ENCODE peak calls at places on chromosomes 3 and 15, in six cellular contexts. One of them, this sample, is unnamed.

GRCh38 chr3:76585794-76586392 is 454.0 kb upstream of the ROBO2 start:
- DNase-seq in osteocyte: no peak
- DNase-seq in body of pancreas: no peak
- DNase-seq in mucosa of descending colon: no peak
- DNase-seq in AG09319: no peak
- DNase-seq in A549: peak; percentile 2
- DNase-seq in this sample: no peak

GRCh38 chr15:73571346-73571745 is 61.8 kb downstream of the NPTN start:
- DNase-seq in body of pancreas: peak; percentile 23
- DNase-seq in osteocyte: no peak
- DNase-seq in mucosa of descending colon: peak; percentile 45
- DNase-seq in AG09319: no peak
- DNase-seq in A549: no peak
- DNase-seq in this sample: no peak

GRCh38 chr3:56788506-56788905 is 13.2 kb downstream of the ARHGEF3 start:
- DNase-seq in body of pancreas: no peak
- DNase-seq in mucosa of descending colon: no peak
- DNase-seq in AG09319: no peak
- DNase-seq in osteocyte: no peak
- DNase-seq in A549: no peak
- DNase-seq in this sample: no peak

GRCh38 chr3:153257673-153258351 is 95.8 kb downstream of the RAP2B start:
- DNase-seq in A549: no peak
- DNase-seq in mucosa of descending colon: no peak
- DNase-seq in body of pancreas: no peak
- DNase-seq in AG09319: no peak
- DNase-seq in osteocyte: no peak
- DNase-seq in this sample: no peak

GRCh38 chr3:100737334-100737733 is 28.0 kb downstream of the TFG start:
- DNase-seq in body of pancreas: no peak
- DNase-seq in osteocyte: no peak
- DNase-seq in mucosa of descending colon: no peak
- DNase-seq in A549: peak; percentile 17
- DNase-seq in AG09319: no peak
- DNase-seq in this sample: no peak

GRCh38 chr3:153313307-153313945 is 151.4 kb downstream of the RAP2B start:
- DNase-seq in body of pancreas: no peak
- DNase-seq in AG09319: no peak
- DNase-seq in osteocyte: no peak
- DNase-seq in A549: no peak
- DNase-seq in mucosa of descending colon: no peak
- DNase-seq in this sample: no peak

GRCh38 chr15:33031324-33031736 is 163.2 kb downstream of the FMN1 start:
- DNase-seq in body of pancreas: peak; percentile 33
- DNase-seq in mucosa of descending colon: no peak
- DNase-seq in osteocyte: no peak
- DNase-seq in A549: no peak
- DNase-seq in AG09319: no peak
- DNase-seq in this sample: no peak

GRCh38 chr3:75220932-75221331 is 443.2 kb upstream of the FRG2C start:
- DNase-seq in AG09319: no peak
- DNase-seq in mucosa of descending colon: no peak
- DNase-seq in body of pancreas: no peak
- DNase-seq in A549: no peak
- DNase-seq in osteocyte: no peak
- DNase-seq in this sample: no peak

GRCh38 chr15:99343836-99344551 is 92.7 kb downstream of the LRRC28 start:
- DNase-seq in osteocyte: no peak
- DNase-seq in AG09319: no peak
- DNase-seq in body of pancreas: no peak
- DNase-seq in A549: no peak
- DNase-seq in mucosa of descending colon: peak; percentile 46
- DNase-seq in this sample: no peak

GRCh38 chr3:33900809-33901505 is 102.5 kb downstream of the PDCD6IP start:
- DNase-seq in osteocyte: no peak
- DNase-seq in AG09319: no peak
- DNase-seq in body of pancreas: no peak
- DNase-seq in mucosa of descending colon: no peak
- DNase-seq in A549: no peak
- DNase-seq in this sample: no peak

GRCh38 chr3:40267940-40268707 is 41.4 kb upstream of the EIF1B start:
- DNase-seq in body of pancreas: no peak
- DNase-seq in A549: no peak
- DNase-seq in AG09319: peak; percentile 12
- DNase-seq in osteocyte: no peak
- DNase-seq in mucosa of descending colon: no peak
- DNase-seq in this sample: no peak

GRCh38 chr3:13972679-13973379 is 93.0 kb upstream of the WNT7A start:
- DNase-seq in body of pancreas: no peak
- DNase-seq in A549: no peak
- DNase-seq in AG09319: no peak
- DNase-seq in osteocyte: no peak
- DNase-seq in mucosa of descending colon: no peak
- DNase-seq in this sample: no peak

GRCh38 chr15:91553455-91553854 is 300.1 kb upstream of the SLCO3A1 start:
- DNase-seq in A549: no peak
- DNase-seq in osteocyte: no peak
- DNase-seq in body of pancreas: no peak
- DNase-seq in mucosa of descending colon: no peak
- DNase-seq in AG09319: no peak
- DNase-seq in this sample: no peak

GRCh38 chr3:67986703-67987102 is 332.3 kb upstream of the SUCLG2 start:
- DNase-seq in AG09319: no peak
- DNase-seq in A549: no peak
- DNase-seq in mucosa of descending colon: no peak
- DNase-seq in osteocyte: no peak
- DNase-seq in body of pancreas: no peak
- DNase-seq in this sample: no peak

GRCh38 chr3:125478321-125478720 is 41.7 kb downstream of the SNX4 start:
- DNase-seq in osteocyte: no peak
- DNase-seq in A549: no peak
- DNase-seq in AG09319: no peak
- DNase-seq in body of pancreas: no peak
- DNase-seq in mucosa of descending colon: no peak
- DNase-seq in this sample: no peak

GRCh38 chr15:56776839-56777238 is 43.5 kb upstream of the ZNF280D start:
- DNase-seq in osteocyte: no peak
- DNase-seq in AG09319: no peak
- DNase-seq in A549: no peak
- DNase-seq in mucosa of descending colon: no peak
- DNase-seq in body of pancreas: no peak
- DNase-seq in this sample: no peak

GRCh38 chr3:9405756-9406155 is 8.3 kb downstream of the SETD5 start:
- DNase-seq in A549: no peak
- DNase-seq in mucosa of descending colon: no peak
- DNase-seq in body of pancreas: no peak
- DNase-seq in AG09319: no peak
- DNase-seq in osteocyte: no peak
- DNase-seq in this sample: no peak

GRCh38 chr15:50116477-50116876 is 2.6 kb downstream of the ATP8B4 start:
- DNase-seq in body of pancreas: peak; percentile 25
- DNase-seq in AG09319: no peak
- DNase-seq in mucosa of descending colon: no peak
- DNase-seq in osteocyte: no peak
- DNase-seq in A549: peak; percentile 17
- DNase-seq in this sample: no peak

GRCh38 chr3:36713904-36714303 is 50.4 kb downstream of the DCLK3 start:
- DNase-seq in AG09319: no peak
- DNase-seq in mucosa of descending colon: no peak
- DNase-seq in body of pancreas: no peak
- DNase-seq in A549: no peak
- DNase-seq in osteocyte: no peak
- DNase-seq in this sample: no peak

GRCh38 chr15:31483053-31483923 is 156.7 kb downstream of the KLF13 start:
- DNase-seq in A549: no peak
- DNase-seq in body of pancreas: no peak
- DNase-seq in osteocyte: peak; percentile 77
- DNase-seq in AG09319: no peak
- DNase-seq in mucosa of descending colon: peak; percentile 68
- DNase-seq in this sample: no peak

GRCh38 chr15:64636101-64636500 is 139.3 kb downstream of the RBPMS2 start:
- DNase-seq in osteocyte: no peak
- DNase-seq in mucosa of descending colon: no peak
- DNase-seq in A549: no peak
- DNase-seq in AG09319: no peak
- DNase-seq in body of pancreas: no peak
- DNase-seq in this sample: no peak

GRCh38 chr3:10575601-10576160 is 70.3 kb upstream of the ATP2B2 start:
- DNase-seq in AG09319: no peak
- DNase-seq in mucosa of descending colon: no peak
- DNase-seq in osteocyte: no peak
- DNase-seq in body of pancreas: no peak
- DNase-seq in A549: no peak
- DNase-seq in this sample: no peak

GRCh38 chr15:58738051-58738707 is 11.3 kb downstream of the ADAM10 start:
- DNase-seq in osteocyte: no peak
- DNase-seq in body of pancreas: no peak
- DNase-seq in A549: no peak
- DNase-seq in AG09319: no peak
- DNase-seq in mucosa of descending colon: no peak
- DNase-seq in this sample: no peak

DNA sequence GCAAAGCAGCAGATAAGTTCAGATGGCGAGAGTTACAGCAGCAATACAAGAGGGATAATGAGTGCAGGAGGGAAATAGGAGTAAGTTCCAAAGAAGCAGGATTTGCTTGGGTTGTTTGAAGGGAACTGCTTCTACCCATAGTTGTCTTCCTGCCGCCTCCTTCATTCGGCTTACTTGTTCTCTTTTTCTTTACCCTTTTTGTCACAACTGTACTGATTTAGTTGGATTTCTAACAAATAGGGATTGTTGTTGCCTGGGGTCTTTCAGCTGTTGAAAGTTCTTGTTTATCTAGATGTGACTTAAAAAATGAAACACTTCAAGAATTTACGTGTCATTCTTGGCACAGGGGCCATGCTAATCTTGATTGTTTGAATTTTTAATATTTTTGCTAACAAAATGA is 25.9 kb downstream of the MORF4L1 start:
- DNase-seq in AG09319: no peak
- DNase-seq in osteocyte: no peak
- DNase-seq in A549: no peak
- DNase-seq in body of pancreas: no peak
- DNase-seq in mucosa of descending colon: no peak
- DNase-seq in this sample: no peak
- TF ChIP-seq CTCF in AG09319: no peak
- TF ChIP-seq CTCF in osteocyte: no peak
- TF ChIP-seq CTCF in A549: no peak
- TF ChIP-seq CTCF in body of pancreas: no peak
- TF ChIP-seq CTCF in mucosa of descending colon: no peak
- TF ChIP-seq CTCF in this sample: no peak

DNA sequence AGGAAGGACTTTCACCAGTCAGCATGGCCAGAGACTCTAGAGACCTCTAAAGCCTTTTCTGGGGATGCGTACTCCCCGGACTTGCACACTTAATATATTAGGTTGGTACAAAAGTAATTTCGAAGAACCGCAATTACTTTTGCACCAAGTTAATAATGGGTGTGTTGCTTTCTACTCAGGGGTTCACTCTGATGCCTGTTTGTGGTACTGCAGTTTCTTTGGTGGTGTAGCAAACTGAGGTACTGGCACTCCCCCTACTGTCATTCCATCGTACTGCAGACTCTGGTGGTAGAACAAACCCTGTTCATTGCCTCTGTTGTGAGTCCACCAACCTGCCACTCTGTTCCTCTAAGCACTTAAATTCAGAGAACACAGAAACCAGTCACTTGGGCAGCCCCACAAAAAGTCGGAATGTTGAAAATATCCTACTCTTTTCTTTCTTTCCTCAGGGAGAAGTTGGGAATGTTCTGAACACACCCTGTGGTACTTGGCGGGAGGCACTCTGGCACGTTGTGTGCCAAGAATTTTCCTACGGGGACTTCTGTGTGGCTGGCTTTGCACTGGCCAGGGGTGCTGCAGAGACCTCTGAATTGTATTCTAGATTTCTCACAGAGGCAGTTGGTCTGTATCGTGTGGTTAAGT is 46.3 kb downstream of the GABRG3 start:
- DNase-seq in mucosa of descending colon: no peak
- DNase-seq in body of pancreas: peak; percentile 55
- DNase-seq in AG09319: peak; percentile 19
- DNase-seq in osteocyte: no peak
- DNase-seq in A549: peak; percentile 87
- DNase-seq in this sample: peak; percentile 86
- TF ChIP-seq CTCF in mucosa of descending colon: no peak
- TF ChIP-seq CTCF in body of pancreas: peak; percentile 36
- TF ChIP-seq CTCF in AG09319: peak; percentile 79
- TF ChIP-seq CTCF in osteocyte: peak; percentile 90
- TF ChIP-seq CTCF in A549: peak; percentile 88
- TF ChIP-seq CTCF in this sample: peak; percentile 88

DNA sequence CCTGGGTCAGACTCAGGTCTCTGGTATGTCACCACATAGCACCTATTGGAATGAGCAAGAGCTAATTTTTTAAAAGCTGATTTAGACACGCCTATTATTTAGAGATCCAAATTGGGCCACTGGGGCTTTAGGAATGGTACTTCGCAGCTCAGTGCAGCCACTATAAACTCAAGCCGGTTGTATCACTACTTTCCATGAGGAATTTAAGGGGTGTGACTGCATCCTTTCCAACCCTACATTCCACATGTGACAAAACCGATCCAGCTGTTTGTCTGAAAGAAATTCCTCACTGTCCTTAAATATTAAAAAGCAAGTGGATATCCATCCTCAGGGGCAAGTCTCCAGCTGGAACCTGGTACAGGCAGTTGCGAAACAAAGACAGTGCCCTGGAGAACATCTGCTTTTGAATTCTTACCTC is 12.8 kb downstream of the VGLL3 start:
- DNase-seq in mucosa of descending colon: no peak
- DNase-seq in A549: no peak
- DNase-seq in body of pancreas: no peak
- DNase-seq in osteocyte: no peak
- DNase-seq in AG09319: peak; percentile 63
- DNase-seq in this sample: no peak
- TF ChIP-seq CTCF in mucosa of descending colon: no peak
- TF ChIP-seq CTCF in A549: no peak
- TF ChIP-seq CTCF in body of pancreas: no peak
- TF ChIP-seq CTCF in osteocyte: no peak
- TF ChIP-seq CTCF in AG09319: no peak
- TF ChIP-seq CTCF in this sample: no peak

GRCh38 chr15:90481023-90481422 is 48.7 kb upstream of the CRTC3 start:
- DNase-seq in osteocyte: no peak
- DNase-seq in body of pancreas: peak; percentile 8
- DNase-seq in A549: no peak
- DNase-seq in AG09319: no peak
- DNase-seq in mucosa of descending colon: no peak
- DNase-seq in this sample: no peak

GRCh38 chr15:90479656-90480055 is 50.1 kb upstream of the CRTC3 start:
- DNase-seq in mucosa of descending colon: no peak
- DNase-seq in AG09319: no peak
- DNase-seq in osteocyte: no peak
- DNase-seq in A549: no peak
- DNase-seq in body of pancreas: peak; percentile 48
- DNase-seq in this sample: no peak

GRCh38 chr15:90483012-90483307 is 46.8 kb upstream of the CRTC3 start:
- DNase-seq in osteocyte: no peak
- DNase-seq in mucosa of descending colon: no peak
- DNase-seq in A549: no peak
- DNase-seq in AG09319: no peak
- DNase-seq in body of pancreas: no peak
- DNase-seq in this sample: no peak

GRCh38 chr15:90483640-90484039 is 46.1 kb upstream of the CRTC3 start:
- DNase-seq in body of pancreas: no peak
- DNase-seq in osteocyte: no peak
- DNase-seq in A549: no peak
- DNase-seq in mucosa of descending colon: no peak
- DNase-seq in AG09319: no peak
- DNase-seq in this sample: no peak

GRCh38 chr15:90482124-90483011 is 47.4 kb upstream of the CRTC3 start:
- DNase-seq in AG09319: peak; percentile 28
- DNase-seq in A549: peak; percentile 35
- DNase-seq in osteocyte: no peak
- DNase-seq in body of pancreas: peak; percentile 53
- DNase-seq in mucosa of descending colon: no peak
- DNase-seq in this sample: peak; percentile 39
- TF ChIP-seq CTCF in AG09319: peak; percentile 79
- TF ChIP-seq CTCF in A549: peak; percentile 98
- TF ChIP-seq CTCF in osteocyte: peak; percentile 89
- TF ChIP-seq CTCF in body of pancreas: peak; percentile 54
- TF ChIP-seq CTCF in mucosa of descending colon: peak; percentile 42
- TF ChIP-seq CTCF in this sample: peak; percentile 95

This sample was measured in neural crest cell.